ENCODE peak calls at places on chromosomes 16 and 17, in four cellular contexts. H, R, Q and U are unnamed samples.

GRCh38 chr17:46056800-46057304 is 57.8 kb downstream of the STH start:
- DNase-seq in H (peak), Q (no peak), R (no peak), U (no peak)

GRCh38 chr17:54754560-54754959 is 146.1 kb upstream of the TOM1L1 start:
- DNase-seq in H (no peak), R (peak), Q (no peak), U (peak)

GRCh38 chr17:19311421-19312215 is 50.9 kb downstream of the B9D1 start:
- DNase-seq in R (no peak), Q (peak), H (peak), U (no peak)

GRCh38 chr16:78566397-78567073 is 467.1 kb downstream of the WWOX start:
- DNase-seq in H (no peak), Q (no peak), R (no peak), U (no peak)

GRCh38 chr17:41284043-41284442 is 8.5 kb downstream of the KRTAP9-7 start:
- DNase-seq in R (no peak), H (no peak), Q (no peak), U (no peak)

GRCh38 chr16:16090238-16090637 is 133.1 kb downstream of the ABCC6 start:
- DNase-seq in Q (no peak), H (no peak), R (no peak), U (no peak)

GRCh38 chr16:79601092-79601977 is 798 bp upstream of the MAF start:
- DNase-seq in H (peak), R (no peak), Q (peak), U (peak)

GRCh38 chr16:4601317-4602186 is 13.1 kb downstream of the UBALD1 start:
- DNase-seq in Q (no peak), H (no peak), R (no peak), U (no peak)

GRCh38 chr16:47734987-47735594 is 274.0 kb downstream of the PHKB start:
- DNase-seq in R (no peak), Q (no peak), H (no peak), U (no peak)

GRCh38 chr17:54951286-54951685 is 17.2 kb downstream of the COX11 start:
- DNase-seq in Q (no peak), H (no peak), R (no peak), U (no peak)

GRCh38 chr16:49459953-49460735 is 86.5 kb downstream of the C16orf78 start:
- DNase-seq in H (no peak), Q (peak), R (no peak), U (no peak)

GRCh38 chr16:31874354-31875111 is 926 bp downstream of the ZNF267 start:
- DNase-seq in R (no peak), Q (no peak), H (peak), U (peak)

GRCh38 chr16:57471852-57472664 is 9.6 kb downstream of the POLR2C start:
- DNase-seq in R (no peak), H (no peak), Q (no peak), U (no peak)

GRCh38 chr17:35241520-35241919 is 1.4 kb upstream of the SLFN5 start:
- DNase-seq in H (no peak), R (no peak), Q (no peak), U (peak)

GRCh38 chr17:50345443-50346312 is at the start of gene XYLT2:
- DNase-seq in R (peak), H (peak), Q (peak), U (peak)

GRCh38 chr17:67575325-67575724 is 142.4 kb upstream of the NOL11 start:
- DNase-seq in H (no peak), Q (no peak), R (no peak), U (no peak)

GRCh38 chr16:85718682-85719081 is 29.9 kb upstream of the GINS2 start:
- DNase-seq in R (no peak), H (no peak), Q (no peak), U (peak)

GRCh38 chr17:19717031-19717360 is 612 bp upstream of the SLC47A2 start:
- DNase-seq in R (no peak), H (no peak), Q (no peak), U (no peak)

GRCh38 chr16:58843675-58844074 is 109.6 kb upstream of the GOT2 start:
- DNase-seq in Q (no peak), R (no peak), H (no peak), U (no peak)

GRCh38 chr16:2904922-2905240 is 6.8 kb upstream of the FLYWCH1 start:
- DNase-seq in R (no peak), Q (peak), H (no peak), U (no peak)

GRCh38 chr16:2048116-2048543 is 345 bp downstream of the TSC2 start:
- DNase-seq in Q (no peak), R (no peak), H (no peak), U (no peak)

GRCh38 chr17:44997733-44998520 is 29.8 kb upstream of the C1QL1 start:
- DNase-seq in H (peak), Q (no peak), R (no peak), U (no peak)

GRCh38 chr17:7258731-7259554 is 3.3 kb downstream of the CLDN7 start:
- DNase-seq in Q (no peak), R (no peak), H (peak), U (peak)

GRCh38 chr16:3580686-3581085 is 3.5 kb upstream of the NLRC3 start:
- DNase-seq in R (no peak), H (no peak), Q (no peak), U (no peak)

GRCh38 chr17:58970966-58971575 is 135.6 kb downstream of the TRIM37 start:
- DNase-seq in Q (no peak), H (peak), R (no peak), U (no peak)

GRCh38 chr17:4480929-4481898 is 17.5 kb upstream of the SPNS2 start:
- DNase-seq in Q (no peak), R (no peak), H (no peak), U (peak)

GRCh38 chr17:18161226-18162094 is 22.2 kb upstream of the ALKBH5 start:
- DNase-seq in H (no peak), Q (no peak), R (no peak), U (no peak)

GRCh38 chr17:50129303-50129945 is 536 bp downstream of the SAMD14 start:
- DNase-seq in R (no peak), Q (no peak), H (peak), U (peak)

GRCh38 chr16:20899503-20900298 is 457 bp downstream of the DCUN1D3 start:
- DNase-seq in H (no peak), Q (peak), R (no peak), U (peak)

GRCh38 chr17:81509048-81509686 is 3.4 kb downstream of the ACTG1 start:
- DNase-seq in Q (no peak), R (no peak), H (peak), U (no peak)

GRCh38 chr16:17426451-17426850 is 44.3 kb downstream of the XYLT1 start:
- DNase-seq in R (no peak), Q (no peak), H (no peak), U (no peak)

GRCh38 chr17:77409282-77410161 is 268.8 kb downstream of the SEC14L1 start:
- DNase-seq in R (no peak), H (peak), Q (peak), U (peak)

GRCh38 chr16:62137991-62138390 is 101.8 kb upstream of the CDH8 start:
- DNase-seq in H (no peak), Q (no peak), R (no peak), U (no peak)

GRCh38 chr16:31471875-31472558 is at the start of gene TGFB1I1:
- DNase-seq in Q (peak), H (peak), R (no peak), U (no peak)

GRCh38 chr17:69638516-69638915 is 224.0 kb downstream of the MAP2K6 start:
- DNase-seq in R (no peak), H (no peak), Q (no peak), U (no peak)

GRCh38 chr16:68563631-68564366 is 24.7 kb downstream of the ZFP90 start:
- DNase-seq in Q (no peak), R (no peak), H (no peak), U (no peak)

GRCh38 chr16:85518398-85519049 is 94.6 kb upstream of the GSE1 start:
- DNase-seq in R (no peak), Q (no peak), H (no peak), U (no peak)

GRCh38 chr16:28297784-28298510 is 5.6 kb downstream of the SBK1 start:
- DNase-seq in H (no peak), R (no peak), Q (no peak), U (no peak)